ENCODE peak calls at places on chromosomes 11 and 22, in ten cellular contexts. N is body of pancreas, V is HFFc6, F is IMR-90, B is epithelial cell of esophagus, Z is tibial artery, S is fibroblast of lung, P is AG04450, G is AG09319, T is psoas muscle. J is an unnamed sample.

GRCh38 chr11:9158898-9159391 is 67.5 kb upstream of the SCUBE2 start:
- DNase-seq in N (no peak), V (peak; percentile 47), F (peak; percentile 58), B (peak; percentile 65), Z (no peak), S (peak; percentile 37), P (no peak), G (no peak), T (no peak), J (no peak)

GRCh38 chr11:107397357-107397756 is 60.3 kb downstream of the CWF19L2 start:
- DNase-seq in N (no peak), V (no peak), F (no peak), B (peak; percentile 65), Z (no peak), S (no peak), P (no peak), G (no peak), T (no peak), J (no peak)

GRCh38 chr22:17955611-17956379 is 68.6 kb downstream of the MICAL3 start:
- DNase-seq in N (no peak), V (no peak), F (no peak), B (no peak), Z (no peak), S (no peak), P (no peak), G (no peak), T (no peak), J (no peak)

GRCh38 chr22:24986816-24987215 is 34.3 kb downstream of the KIAA1671 start:
- DNase-seq in N (no peak), V (no peak), F (no peak), B (no peak), Z (no peak), S (no peak), P (no peak), G (no peak), T (no peak), J (no peak)

GRCh38 chr22:37253164-37253660 is 9.1 kb upstream of the RAC2 start:
- DNase-seq in N (no peak), V (no peak), F (no peak), B (no peak), Z (no peak), S (no peak), P (no peak), G (no peak), T (no peak), J (no peak)

GRCh38 chr11:123509737-123510578 is 79.9 kb downstream of the GRAMD1B start:
- DNase-seq in N (peak; percentile 30), V (peak; percentile 21), F (peak; percentile 91), B (peak; percentile 55), Z (no peak), S (peak; percentile 58), P (peak; percentile 49), G (no peak), T (no peak), J (peak; percentile 81)

GRCh38 chr11:88206746-88207145 is 31.5 kb upstream of the RAB38 start:
- DNase-seq in N (no peak), V (no peak), F (no peak), B (peak; percentile 45), Z (no peak), S (no peak), P (no peak), G (no peak), T (no peak), J (no peak)

GRCh38 chr11:35893796-35894475 is 49.9 kb upstream of the LDLRAD3 start:
- DNase-seq in N (peak; percentile 55), V (no peak), F (peak; percentile 35), B (peak; percentile 98), Z (no peak), S (peak; percentile 66), P (peak; percentile 21), G (no peak), T (peak; percentile 68), J (no peak)

GRCh38 chr11:57410287-57410686 is 16.6 kb downstream of the SLC43A3 start:
- DNase-seq in N (no peak), V (peak; percentile 70), F (peak; percentile 96), B (peak; percentile 73), Z (no peak), S (peak; percentile 91), P (peak; percentile 81), G (peak; percentile 75), T (no peak), J (no peak)

DNA sequence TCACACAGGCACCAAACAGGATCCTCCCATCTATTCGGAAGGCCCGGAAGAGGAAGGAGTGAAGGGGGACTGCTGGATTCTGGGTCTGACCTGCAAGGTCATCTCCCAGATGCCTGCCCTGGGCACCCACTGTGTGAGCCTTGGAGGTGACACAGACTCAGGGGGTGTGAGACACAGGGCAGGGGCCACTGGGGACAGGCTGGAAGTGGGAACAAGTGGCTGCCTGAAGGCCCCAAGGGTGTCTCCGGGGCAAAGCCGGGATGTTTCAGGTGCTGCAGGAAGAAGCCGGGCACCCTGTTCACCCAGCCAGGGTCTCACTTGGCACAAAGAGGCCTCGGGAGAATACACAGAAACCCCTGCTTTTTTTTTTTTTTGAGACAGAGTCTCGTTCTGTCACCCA is 385.5 kb downstream of the CTTN start:
- DNase-seq in N (no peak), V (no peak), F (no peak), B (no peak), Z (no peak), S (no peak), P (no peak), G (no peak), T (no peak), J (no peak)
- TF ChIP-seq CTCF in N (no peak), V (no peak), F (no peak), B (no peak), Z (no peak), S (no peak), P (no peak), G (no peak), T (no peak), J (no peak)

GRCh38 chr11:637593-638507 is 781 bp downstream of the DRD4 start:
- DNase-seq in N (no peak), V (no peak), F (no peak), B (no peak), Z (no peak), S (no peak), P (no peak), G (no peak), T (peak; percentile 51), J (no peak)
- TF ChIP-seq CTCF in N (no peak), V (no peak), F (no peak), B (no peak), Z (no peak), S (no peak), P (no peak), G (no peak), T (no peak), J (no peak)

DNA sequence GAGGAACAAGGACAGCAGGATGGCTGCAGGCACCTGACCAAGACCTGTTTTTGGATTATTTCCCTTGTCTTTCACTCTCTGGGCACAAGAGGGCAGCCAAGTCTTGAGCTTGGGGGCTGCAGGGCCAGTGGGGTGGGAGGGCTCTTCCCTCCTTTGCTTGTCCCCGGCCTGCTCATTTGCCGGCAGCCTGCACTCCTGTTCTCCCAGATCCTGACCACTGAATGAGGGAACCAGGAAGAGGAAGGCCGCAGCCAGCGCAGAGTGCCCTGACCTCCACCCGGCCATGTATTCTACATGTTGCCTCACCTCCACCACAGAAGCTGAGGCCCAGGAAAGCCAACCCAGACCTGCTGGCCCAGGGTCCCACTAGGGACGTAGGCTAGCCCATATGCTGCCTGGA is 15.5 kb upstream of the NNMT start:
- DNase-seq in N (peak; percentile 23), V (peak; percentile 77), F (peak; percentile 85), B (peak; percentile 69), Z (peak; percentile 58), S (peak; percentile 81), P (peak; percentile 65), G (peak; percentile 70), T (peak; percentile 73), J (no peak)
- TF ChIP-seq CTCF in N (peak; percentile 24), V (peak; percentile 88), F (peak; percentile 93), B (peak; percentile 47), Z (peak; percentile 62), S (peak; percentile 69), P (peak; percentile 82), G (peak; percentile 77), T (peak; percentile 59), J (peak; percentile 79)

GRCh38 chr11:1827095-1827797 is 7.5 kb upstream of the SYT8 start:
- DNase-seq in N (peak; percentile 90), V (peak; percentile 61), F (peak; percentile 65), B (peak; percentile 73), Z (peak; percentile 53), S (peak; percentile 74), P (no peak), G (no peak), T (peak; percentile 56), J (peak; percentile 69)

GRCh38 chr11:1825039-1825740 is 9.6 kb upstream of the SYT8 start:
- DNase-seq in N (peak; percentile 80), V (no peak), F (no peak), B (no peak), Z (no peak), S (no peak), P (no peak), G (no peak), T (peak; percentile 66), J (peak; percentile 77)

GRCh38 chr11:1827931-1828330 is 6.9 kb upstream of the SYT8 start:
- DNase-seq in N (no peak), V (no peak), F (no peak), B (no peak), Z (no peak), S (no peak), P (no peak), G (no peak), T (no peak), J (no peak)

GRCh38 chr11:1825785-1826451 is 8.9 kb upstream of the SYT8 start:
- DNase-seq in N (no peak), V (no peak), F (no peak), B (no peak), Z (no peak), S (no peak), P (no peak), G (no peak), T (no peak), J (no peak)

DNA sequence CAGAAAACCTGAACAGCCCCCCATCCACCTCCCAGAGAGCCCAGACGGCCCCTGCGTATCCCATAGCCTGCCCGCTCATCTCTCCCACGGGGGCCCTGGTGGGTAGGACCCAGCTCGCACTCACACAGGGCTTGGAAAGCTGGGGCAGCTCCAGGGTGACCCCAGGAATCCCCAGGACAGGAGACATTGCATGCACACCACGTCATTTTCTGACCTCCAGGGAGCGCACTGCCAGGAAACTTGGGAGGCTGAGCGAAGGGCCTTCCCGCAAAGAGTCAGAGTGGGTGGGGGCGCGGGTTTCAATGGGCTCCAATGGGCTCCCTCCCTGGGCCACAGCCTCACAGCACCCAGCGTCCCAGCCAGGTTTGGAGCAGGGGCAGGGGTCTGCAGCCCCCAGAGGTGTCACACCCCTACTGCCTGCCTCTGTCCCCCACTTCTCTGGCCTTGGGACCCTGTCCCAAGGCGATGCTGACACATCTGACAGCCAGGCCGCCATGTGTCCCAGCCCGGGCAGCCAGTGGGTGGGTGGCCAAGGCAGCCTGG is 8.2 kb upstream of the SYT8 start:
- DNase-seq in N (peak; percentile 62), V (no peak), F (peak; percentile 59), B (peak; percentile 60), Z (peak; percentile 64), S (peak; percentile 75), P (no peak), G (no peak), T (no peak), J (no peak)
- TF ChIP-seq CTCF in N (no peak), V (peak; percentile 52), F (peak; percentile 15), B (peak; percentile 38), Z (no peak), S (peak; percentile 30), P (peak; percentile 24), G (no peak), T (no peak), J (no peak)

GRCh38 chr11:60485987-60486386 is 6.6 kb upstream of the MS4A12 start:
- DNase-seq in N (peak; percentile 61), V (no peak), F (no peak), B (no peak), Z (no peak), S (no peak), P (no peak), G (no peak), T (no peak), J (no peak)
- TF ChIP-seq CTCF in N (peak; percentile 80), V (peak; percentile 29), F (no peak), B (no peak), Z (no peak), S (no peak), P (no peak), G (no peak), T (no peak), J (peak; percentile 74)

J was measured in type B pancreatic cell.